ENCODE peak calls at places on chromosome 16, in six cellular contexts. P is neuronal stem cell, U is ascending aorta, Y is OCI-LY7, J is psoas muscle, G is thoracic aorta. R is an unnamed sample. For H3K4me1, the result is how much of the 10 kb centered on the place peaks cover.

GRCh38 chr16:75351183-75351582 is 82.1 kb downstream of the CFDP1 start:
- DNase-seq in P (no peak), Y (no peak), G (no peak), U (no peak), J (no peak), R (no peak)

GRCh38 chr16:15398618-15399316 is 3.2 kb downstream of the MPV17L start:
- DNase-seq in P (no peak), G (no peak), Y (no peak), J (no peak), U (no peak), R (no peak)

GRCh38 chr16:27311449-27311831 is 2.3 kb upstream of the IL4R start:
- DNase-seq in U (no peak), P (no peak), Y (no peak), G (no peak), J (no peak), R (no peak)

GRCh38 chr16:3498988-3499387 is 1.8 kb upstream of the CLUAP1 start:
- DNase-seq in G (no peak), U (no peak), Y (no peak), P (no peak), J (no peak), R (no peak)

GRCh38 chr16:10754941-10755340 is 11.3 kb downstream of the NUBP1 start:
- DNase-seq in G (no peak), Y (no peak), U (no peak), J (no peak), P (no peak), R (no peak)

GRCh38 chr16:20099375-20099774 is 25.7 kb upstream of the GPR139 start:
- DNase-seq in U (no peak), J (no peak), Y (no peak), G (no peak), P (no peak), R (no peak)

GRCh38 chr16:88925540-88925887 is 51.5 kb downstream of the CBFA2T3 start:
- DNase-seq in J (no peak), Y (no peak), G (no peak), U (no peak), P (no peak), R (no peak)

GRCh38 chr16:73122604-73123386 is 74.9 kb upstream of the ZFHX3 start:
- DNase-seq in G (no peak), P (no peak), J (peak), U (no peak), Y (no peak), R (no peak)

GRCh38 chr16:25035494-25036405 is 20.6 kb upstream of the ARHGAP17 start:
- DNase-seq in G (no peak), Y (no peak), P (no peak), U (no peak), J (no peak), R (no peak)

GRCh38 chr16:10619271-10619849 is 39.0 kb upstream of the EMP2 start:
- DNase-seq in P (no peak), G (no peak), U (no peak), J (no peak), Y (no peak), R (no peak)

GRCh38 chr16:23837553-23838308 is 1.9 kb downstream of the PRKCB start:
- DNase-seq in U (no peak), Y (peak), G (no peak), P (no peak), J (no peak), R (no peak)

GRCh38 chr16:87383522-87384161 is at the start of gene FBXO31:
- DNase-seq in G (peak), Y (peak), U (no peak), J (peak), P (peak), R (no peak)

GRCh38 chr16:87384162-87384999 is 805 bp upstream of the FBXO31 start:
- DNase-seq in Y (no peak), P (no peak), G (no peak), J (peak), U (no peak), R (no peak)

GRCh38 chr16:87380875-87381274 is 2.7 kb downstream of the FBXO31 start:
- DNase-seq in J (no peak), U (no peak), Y (no peak), G (no peak), P (no peak), R (no peak)

GRCh38 chr16:87380403-87380802 is 3.2 kb downstream of the FBXO31 start:
- DNase-seq in U (no peak), J (no peak), G (no peak), Y (no peak), P (no peak), R (no peak)

DNA sequence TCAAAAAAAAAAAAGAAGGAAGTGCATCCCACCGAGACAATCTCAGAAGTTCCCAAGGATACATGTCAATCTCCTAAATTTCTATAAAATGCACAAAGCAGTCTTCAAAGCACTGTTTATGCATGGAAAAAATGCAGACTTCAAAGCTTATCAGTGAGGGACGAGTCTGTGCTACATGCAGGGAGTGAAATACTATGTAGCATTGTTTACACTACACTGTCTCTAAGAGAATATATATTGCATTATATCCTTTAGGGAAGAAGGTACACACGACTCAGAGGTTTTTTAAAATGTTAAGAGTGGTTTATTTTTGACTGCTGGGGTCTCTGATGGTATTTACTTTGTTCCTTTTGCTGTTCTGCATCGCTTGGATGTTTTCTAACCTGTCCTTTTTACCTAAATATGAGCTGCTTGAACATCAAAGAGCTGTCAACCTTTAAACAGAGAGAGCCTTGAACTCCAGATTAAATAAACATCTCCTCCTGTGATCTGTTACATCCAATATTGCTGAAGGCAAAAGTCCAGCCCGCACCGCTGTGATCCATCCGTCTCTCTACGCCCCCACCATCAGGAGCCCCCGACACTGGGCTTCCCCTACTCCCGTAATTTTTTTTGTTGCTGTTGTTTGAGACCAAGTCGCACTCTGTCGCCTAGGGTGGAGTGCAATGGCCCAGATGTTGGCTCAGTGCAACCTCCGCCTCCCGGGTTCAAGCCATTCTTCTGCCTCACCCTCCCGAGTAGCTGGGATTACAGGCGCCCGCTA is 1.4 kb downstream of the FBXO31 start:
- DNase-seq in U (no peak), G (no peak), P (no peak), J (no peak), Y (no peak), R (no peak)
- H3K4me3 ChIP-seq in U (peak), G (peak), P (peak), J (peak), Y (peak), R (peak)

GRCh38 chr16:4976611-4977145 is 18.5 kb downstream of the SEC14L5 start:
- DNase-seq in G (no peak), P (no peak), J (peak), U (no peak), Y (no peak), R (no peak)
- H3K27ac ChIP-seq in G (no peak), P (no peak), J (peak), U (no peak), Y (peak), R (no peak)

GRCh38 chr16:30602595-30603277 is 7.5 kb downstream of the ZNF689 start:
- DNase-seq in U (no peak), P (no peak), G (no peak), J (no peak), Y (no peak), R (no peak)
- H3K4me1 ChIP-seq in U (under half), P (under half), G (under half), J (under half), Y (under half), R (under half)

DNA sequence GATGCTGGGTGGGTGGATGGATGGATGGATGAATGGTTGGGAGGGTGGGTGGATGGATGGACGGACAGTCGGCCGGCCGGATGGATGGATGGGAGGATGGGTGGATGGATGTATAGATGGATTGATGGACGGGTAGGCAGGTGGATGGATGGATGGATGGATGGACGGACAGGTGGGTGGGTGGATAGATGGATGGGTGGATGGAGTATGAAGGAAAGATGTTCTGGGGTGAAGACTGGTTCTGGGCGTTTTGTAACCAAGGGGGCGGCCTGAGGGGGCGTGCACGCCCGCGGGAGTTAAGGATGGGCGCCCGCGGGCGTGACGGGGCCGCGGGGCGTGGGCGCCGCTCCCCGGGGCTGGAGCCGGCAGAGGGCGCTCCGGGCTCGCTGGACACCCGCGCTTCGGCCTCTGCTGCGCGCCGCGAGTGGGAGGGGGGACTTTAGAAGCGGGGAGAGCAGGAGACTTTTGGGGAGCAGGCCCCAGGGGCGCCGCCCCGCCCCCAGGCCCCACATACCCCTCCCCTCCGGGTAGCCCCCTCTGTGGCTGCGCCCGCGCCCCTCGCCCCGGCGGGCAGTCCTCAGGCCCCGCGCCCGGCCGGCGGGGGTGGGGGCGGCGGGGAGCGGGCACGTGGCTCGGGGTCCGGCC is at the start of gene NECAB2:
- DNase-seq in J (peak), G (no peak), P (peak), U (no peak), Y (peak), R (no peak)
- H3K4me3 ChIP-seq in J (peak), G (peak), P (peak), U (peak), Y (no peak), R (peak)

DNA sequence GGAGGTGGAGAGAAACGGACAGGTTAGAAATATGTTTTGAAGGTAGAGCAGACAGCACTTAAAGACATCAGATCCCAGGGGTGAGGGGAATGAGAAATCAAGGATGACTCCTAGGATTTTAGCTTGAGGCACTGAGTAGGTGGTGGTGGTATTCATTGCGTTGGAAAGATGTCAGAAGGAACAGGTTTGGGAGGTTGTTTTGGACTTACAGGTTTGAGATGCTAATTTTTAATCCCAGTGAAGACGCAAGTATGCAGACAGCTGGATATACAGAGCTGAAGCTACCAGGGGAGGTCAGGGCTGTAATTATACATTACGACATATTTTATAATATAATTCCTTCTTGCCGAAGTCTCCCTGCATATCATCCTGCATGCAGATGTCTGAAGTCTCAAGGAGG is 433.3 kb downstream of the XYLT1 start:
- DNase-seq in U (no peak), G (no peak), J (no peak), P (no peak), Y (no peak), R (no peak)
- H3K27ac ChIP-seq in U (no peak), G (no peak), J (no peak), P (no peak), Y (no peak), R (no peak)

GRCh38 chr16:8887952-8888560 is 5.9 kb downstream of the LITAFD start:
- DNase-seq in U (no peak), P (no peak), Y (no peak), J (peak), G (no peak), R (no peak)
- H3K4me1 ChIP-seq in U (under half), P (under half), Y (under half), J (half or more), G (under half), R (under half)

DNA sequence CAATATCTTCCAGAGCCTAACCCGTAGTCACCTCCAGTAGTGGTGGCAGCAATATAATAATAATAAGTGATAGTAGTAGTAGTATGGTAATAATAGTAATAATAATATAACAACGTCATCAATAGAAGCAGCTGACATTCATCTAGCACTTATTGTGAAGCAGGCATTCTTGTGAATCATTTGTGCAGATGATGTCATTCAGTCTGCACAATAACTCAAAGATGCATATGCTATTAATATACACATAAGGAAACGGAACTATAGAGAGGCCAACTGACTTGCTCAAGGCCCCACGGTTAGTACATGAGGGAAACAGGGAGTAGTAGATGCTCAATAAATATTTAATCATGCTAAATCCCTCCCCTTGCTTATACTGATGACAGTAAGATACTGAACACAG is 35.4 kb upstream of the GAN start:
- DNase-seq in J (no peak), P (no peak), Y (no peak), G (no peak), U (no peak), R (no peak)
- H3K4me3 ChIP-seq in J (no peak), P (no peak), Y (no peak), G (no peak), U (no peak), R (no peak)

DNA sequence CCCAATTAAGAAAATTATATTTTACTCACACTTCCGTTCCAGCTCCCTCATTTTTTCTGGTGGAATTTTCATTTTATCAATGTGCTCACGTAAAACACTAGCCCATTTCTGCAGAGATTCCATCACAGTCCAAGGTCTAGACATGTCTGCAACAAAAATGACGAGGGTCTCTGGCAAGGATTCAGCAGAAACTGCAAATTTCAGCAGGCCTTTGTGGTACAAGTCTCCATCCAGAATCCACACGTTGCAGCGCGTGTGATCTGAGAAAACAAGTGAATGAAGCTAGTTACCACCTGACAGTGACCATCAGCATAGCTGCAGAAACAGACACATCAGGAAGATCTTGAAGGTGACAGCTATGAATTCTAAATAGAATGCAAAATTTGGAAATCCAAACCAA is 9.0 kb downstream of the DYNC1LI2 start:
- DNase-seq in G (no peak), P (no peak), J (no peak), Y (no peak), U (no peak), R (no peak)
- H3K27ac ChIP-seq in G (peak), P (no peak), J (peak), Y (no peak), U (peak), R (no peak)